ENCODE peak calls at places on chromosome 12, in seven cellular contexts. H is IMR-90, J is H9, M is trophoblast cell, W is neuronal stem cell, G is mesenchymal stem cell, O is H1. C is an unnamed sample.

GRCh38 chr12:41304526-41304925 is 116.4 kb downstream of the PDZRN4 start:
- DNase-seq in O (no peak), M (no peak), J (no peak), H (no peak), G (no peak), W (no peak), C (no peak)

GRCh38 chr12:15754233-15754632 is 35.0 kb downstream of the EPS8 start:
- DNase-seq in G (peak; percentile 26), J (no peak), H (peak; percentile 65), M (no peak), W (no peak), O (no peak), C (no peak)

GRCh38 chr12:57614178-57614947 is 3.1 kb downstream of the ARHGEF25 start:
- DNase-seq in W (no peak), O (no peak), J (peak; percentile 88), H (peak; percentile 15), M (no peak), G (no peak), C (peak; percentile 82)

GRCh38 chr12:131482686-131483085 is 228.2 kb upstream of the SFSWAP start:
- DNase-seq in H (no peak), M (no peak), J (no peak), W (no peak), G (no peak), O (no peak), C (no peak)

GRCh38 chr12:2161478-2161877 is 108.7 kb downstream of the CACNA1C start:
- DNase-seq in H (no peak), O (no peak), G (peak; percentile 43), J (no peak), W (no peak), M (no peak), C (no peak)

GRCh38 chr12:2233034-2233433 is 180.2 kb downstream of the CACNA1C start:
- DNase-seq in J (no peak), G (no peak), W (no peak), H (peak; percentile 66), O (no peak), M (no peak), C (no peak)

GRCh38 chr12:43551271-43551970 is 582 bp downstream of the ADAMTS20 start:
- DNase-seq in W (peak; percentile 29), O (no peak), J (peak; percentile 57), G (peak; percentile 6), M (no peak), H (no peak), C (peak; percentile 29)

GRCh38 chr12:38124247-38125012 is 192.1 kb upstream of the ALG10B start:
- DNase-seq in H (no peak), J (no peak), W (no peak), M (no peak), G (no peak), O (no peak), C (no peak)

GRCh38 chr12:78085562-78086182 is 255.0 kb downstream of the NAV3 start:
- DNase-seq in H (peak; percentile 74), O (no peak), M (no peak), W (no peak), J (no peak), G (no peak), C (no peak)

GRCh38 chr12:124928095-124928911 is 13.9 kb upstream of the UBC start:
- DNase-seq in H (peak; percentile 91), O (no peak), W (no peak), M (peak; percentile 99), G (no peak), J (peak; percentile 66), C (no peak)

GRCh38 chr12:47812797-47813490 is 6.8 kb downstream of the HDAC7 start:
- DNase-seq in G (peak; percentile 95), J (peak; percentile 93), H (peak; percentile 83), M (peak; percentile 60), O (peak; percentile 81), W (peak; percentile 75), C (peak; percentile 97)

GRCh38 chr12:110176745-110177144 is 52.6 kb downstream of the IFT81 start:
- DNase-seq in G (no peak), H (peak; percentile 59), J (no peak), W (no peak), M (no peak), O (no peak), C (no peak)

GRCh38 chr12:109811624-109811995 is 21.6 kb downstream of the TRPV4 start:
- DNase-seq in J (no peak), G (no peak), H (no peak), M (no peak), W (no peak), O (no peak), C (peak; percentile 41)

GRCh38 chr12:127245009-127245408 is 1022.0 kb upstream of the TMEM132C start:
- DNase-seq in G (no peak), O (no peak), J (no peak), M (no peak), W (no peak), H (peak; percentile 17), C (no peak)

GRCh38 chr12:115973066-115973465 is 304.4 kb downstream of the MED13L start:
- DNase-seq in J (no peak), O (no peak), G (peak; percentile 23), H (peak; percentile 62), W (no peak), M (peak; percentile 42), C (no peak)

GRCh38 chr12:115979351-115979750 is 298.1 kb downstream of the MED13L start:
- DNase-seq in W (no peak), H (no peak), M (no peak), J (no peak), G (no peak), O (no peak), C (no peak)

GRCh38 chr12:115975411-115975810 is 302.1 kb downstream of the MED13L start:
- DNase-seq in H (no peak), W (no peak), O (no peak), J (no peak), G (no peak), M (no peak), C (no peak)

GRCh38 chr12:115972241-115972640 is 305.3 kb downstream of the MED13L start:
- DNase-seq in W (no peak), M (no peak), J (no peak), O (no peak), G (no peak), H (no peak), C (no peak)

DNA sequence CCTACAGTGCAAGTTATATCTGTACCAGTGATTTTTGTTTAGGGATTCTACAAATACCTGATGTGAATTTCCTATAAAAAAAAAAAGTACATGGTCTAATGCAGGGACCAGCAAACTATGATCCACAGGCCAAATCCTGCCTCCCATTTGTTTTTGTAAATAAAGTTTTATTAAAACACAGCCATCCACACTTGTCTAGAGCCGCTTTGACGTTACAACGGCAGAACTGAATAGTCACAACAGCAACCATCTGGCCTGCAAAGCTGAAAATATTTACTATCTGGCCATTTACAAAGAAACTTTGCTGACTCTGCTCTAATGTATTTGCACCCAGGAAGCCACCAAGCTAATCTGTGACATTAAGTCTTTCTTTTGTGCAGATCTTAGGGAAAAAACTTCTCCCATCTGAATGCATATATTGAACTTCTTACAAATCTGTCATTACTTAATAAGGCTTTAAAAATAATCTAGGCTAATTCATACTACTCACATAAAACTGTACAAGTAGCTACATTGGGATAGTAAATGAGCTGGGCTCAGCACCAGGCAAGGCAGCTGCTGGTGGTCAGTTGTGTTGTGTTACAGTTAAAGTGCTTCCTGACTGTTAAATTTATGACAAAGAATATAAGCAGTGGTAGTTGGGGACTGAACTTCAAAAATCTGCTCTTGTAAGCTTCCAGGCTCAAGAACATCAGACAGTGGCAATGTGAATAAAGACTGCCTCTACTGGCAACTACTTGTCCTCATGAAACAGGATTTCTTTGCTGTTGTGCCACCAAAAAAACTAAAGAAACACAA is 303.3 kb downstream of the MED13L start:
- DNase-seq in W (no peak), G (peak; percentile 42), O (no peak), H (no peak), M (no peak), J (no peak), C (no peak)
- H2AK5ac ChIP-seq in W (no peak overlapping the region), G (no peak overlapping the region), O (no peak overlapping the region), H (no peak overlapping the region), M (no peak overlapping the region), J (no peak overlapping the region), C (no peak overlapping the region)

GRCh38 chr12:80190001-80190400 is 90.7 kb downstream of the OTOGL start:
- DNase-seq in G (peak; percentile 38), W (no peak), J (no peak), M (no peak), H (peak; percentile 21), O (no peak), C (no peak)
- H2BK120ac ChIP-seq in G (no peak overlapping the region), W (no peak overlapping the region), J (no peak overlapping the region), M (no peak overlapping the region), H (peak overlapping the region; percentile 75), O (no peak overlapping the region), C (no peak overlapping the region)

GRCh38 chr12:6734506-6735082 is 10.7 kb downstream of the COPS7A start:
- DNase-seq in H (no peak), W (no peak), G (no peak), O (no peak), M (no peak), J (no peak), C (no peak)
- H2AK5ac ChIP-seq in H (no peak overlapping the region), W (no peak overlapping the region), G (no peak overlapping the region), O (no peak overlapping the region), M (no peak overlapping the region), J (no peak overlapping the region), C (no peak overlapping the region)

GRCh38 chr12:9127484-9127883 is 11.8 kb upstream of the A2M start:
- DNase-seq in M (no peak), G (no peak), W (no peak), J (no peak), H (no peak), O (no peak), C (no peak)
- H2BK120ac ChIP-seq in M (no peak overlapping the region), G (no peak overlapping the region), W (no peak overlapping the region), J (no peak overlapping the region), H (no peak overlapping the region), O (no peak overlapping the region), C (no peak overlapping the region)

GRCh38 chr12:105580841-105581352 is 250.4 kb downstream of the C12orf75 start:
- DNase-seq in O (no peak), W (no peak), H (no peak), J (no peak), M (no peak), G (no peak), C (peak; percentile 51)
- H2AK5ac ChIP-seq in O (no peak overlapping the region), W (no peak overlapping the region), H (no peak overlapping the region), J (no peak overlapping the region), M (no peak overlapping the region), G (peak overlapping the region; percentile 36), C (no peak overlapping the region)

DNA sequence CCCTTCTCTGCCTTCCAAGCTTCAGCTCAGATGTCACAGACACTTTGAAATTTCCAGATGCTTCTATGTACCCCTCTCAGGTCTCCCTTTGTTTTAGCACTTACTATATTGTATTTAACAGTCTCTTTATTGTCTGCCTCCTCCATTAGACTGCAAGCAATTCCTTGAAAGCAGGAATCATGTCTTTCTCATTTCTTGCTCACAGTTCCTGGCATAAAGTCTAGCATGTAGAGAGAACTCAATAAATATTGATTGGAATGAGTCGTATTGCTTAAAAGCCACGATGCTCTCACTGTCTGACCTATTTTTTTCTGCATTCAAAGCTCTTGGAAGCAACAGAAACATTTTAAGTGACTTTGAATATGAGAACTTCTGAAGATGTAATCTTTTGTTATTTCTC is 111.0 kb downstream of the ERGIC2 start:
- DNase-seq in H (no peak), J (no peak), O (no peak), M (no peak), W (no peak), G (no peak), C (no peak)
- H2BK120ac ChIP-seq in H (no peak overlapping the region), J (no peak overlapping the region), O (no peak overlapping the region), M (peak overlapping the region; percentile 92), W (no peak overlapping the region), G (no peak overlapping the region), C (no peak overlapping the region)

GRCh38 chr12:4325984-4326383 is 5.0 kb downstream of the TIGAR start:
- DNase-seq in H (no peak), W (no peak), M (no peak), J (no peak), O (no peak), G (no peak), C (no peak)
- H2AK5ac ChIP-seq in H (no peak overlapping the region), W (no peak overlapping the region), M (no peak overlapping the region), J (no peak overlapping the region), O (no peak overlapping the region), G (no peak overlapping the region), C (no peak overlapping the region)

C was measured in mesendoderm.